ENCODE peak calls at places on chromosomes 5 and 9, in five cellular contexts. Z is endodermal cell, W is psoas muscle, D is IMR-90, Y is GM20000. S is an unnamed sample.

GRCh38 chr9:131537946-131538345 is 6.9 kb upstream of the UCK1 start:
- DNase-seq in Z (no peak), W (no peak), D (no peak), Y (no peak), S (no peak)

GRCh38 chr9:16092627-16093091 is 539.8 kb downstream of the CCDC171 start:
- DNase-seq in Z (no peak), W (peak; percentile 16), D (no peak), Y (no peak), S (no peak)

GRCh38 chr9:98287383-98287782 is 31.9 kb upstream of the TBC1D2 start:
- DNase-seq in Z (peak; percentile 90), W (no peak), D (no peak), Y (no peak), S (peak; percentile 17)

GRCh38 chr9:69877852-69878507 is 57.4 kb downstream of the CFAP95 start:
- DNase-seq in Z (no peak), W (no peak), D (peak; percentile 52), Y (peak; percentile 22), S (peak; percentile 19)

GRCh38 chr5:138903113-138903789 is 28.1 kb upstream of the LRRTM2 start:
- DNase-seq in Z (no peak), W (no peak), D (peak; percentile 78), Y (no peak), S (no peak)

GRCh38 chr9:13992136-13992798 is 321.7 kb downstream of the NFIB start:
- DNase-seq in Z (no peak), W (no peak), D (no peak), Y (no peak), S (no peak)

GRCh38 chr9:77495834-77496671 is 152.1 kb downstream of the GNA14 start:
- DNase-seq in Z (no peak), W (no peak), D (peak; percentile 23), Y (no peak), S (no peak)

GRCh38 chr5:106374956-106375355 is 1295.8 kb downstream of the EFNA5 start:
- DNase-seq in Z (no peak), W (no peak), D (no peak), Y (no peak), S (no peak)

GRCh38 chr5:152349683-152350526 is 55.2 kb downstream of the NMUR2 start:
- DNase-seq in Z (peak; percentile 83), W (no peak), D (peak; percentile 14), Y (peak; percentile 58), S (peak; percentile 38)

GRCh38 chr5:73265641-73266040 is 92.6 kb downstream of the TMEM174 start:
- DNase-seq in Z (no peak), W (no peak), D (no peak), Y (no peak), S (no peak)

GRCh38 chr5:172791291-172791690 is 20.3 kb upstream of the DUSP1 start:
- DNase-seq in Z (peak; percentile 60), W (no peak), D (no peak), Y (no peak), S (no peak)

GRCh38 chr9:131056781-131057506 is 39.4 kb upstream of the AIF1L start:
- DNase-seq in Z (no peak), W (no peak), D (no peak), Y (no peak), S (no peak)

GRCh38 chr9:69999331-69999730 is 44.3 kb upstream of the MAMDC2 start:
- DNase-seq in Z (no peak), W (peak; percentile 15), D (no peak), Y (no peak), S (no peak)

GRCh38 chr5:84239509-84239908 is 145.2 kb downstream of the EDIL3 start:
- DNase-seq in Z (no peak), W (no peak), D (peak; percentile 70), Y (no peak), S (no peak)

GRCh38 chr5:35003018-35003957 is 44.5 kb downstream of the AGXT2 start:
- DNase-seq in Z (peak; percentile 91), W (peak; percentile 43), D (peak; percentile 46), Y (peak; percentile 75), S (peak; percentile 66)

GRCh38 chr5:111348659-111349058 is 124.5 kb downstream of the CAMK4 start:
- DNase-seq in Z (no peak), W (no peak), D (peak; percentile 22), Y (no peak), S (no peak)

GRCh38 chr9:35905912-35906679 is at the start of gene HRCT1:
- DNase-seq in Z (peak; percentile 52), W (peak; percentile 91), D (peak; percentile 94), Y (no peak), S (no peak)

GRCh38 chr5:40688127-40688756 is 8.5 kb downstream of the PTGER4 start:
- DNase-seq in Z (peak; percentile 94), W (peak; percentile 70), D (peak; percentile 89), Y (peak; percentile 73), S (peak; percentile 92)

GRCh38 chr5:77229887-77230286 is 19.4 kb downstream of the PDE8B start:
- DNase-seq in Z (no peak), W (no peak), D (no peak), Y (no peak), S (no peak)

GRCh38 chr5:138140268-138140667 is 1.0 kb upstream of the NME5 start:
- DNase-seq in Z (no peak), W (no peak), D (no peak), Y (no peak), S (no peak)

GRCh38 chr5:110726249-110727024 is at the start of gene TMEM232:
- DNase-seq in Z (peak; percentile 92), W (peak; percentile 56), D (peak; percentile 78), Y (peak; percentile 78), S (no peak)

GRCh38 chr5:32961066-32961429 is 249.9 kb downstream of the NPR3 start:
- DNase-seq in Z (no peak), W (no peak), D (peak; percentile 31), Y (no peak), S (no peak)

GRCh38 chr5:137699291-137700281 is 36.3 kb downstream of the KLHL3 start:
- DNase-seq in Z (peak; percentile 35), W (no peak), D (peak; percentile 10), Y (no peak), S (no peak)

GRCh38 chr9:79371301-79371700 is 200.5 kb upstream of the TLE4 start:
- DNase-seq in Z (no peak), W (no peak), D (no peak), Y (no peak), S (no peak)

GRCh38 chr9:89837911-89838310 is 233.1 kb downstream of the GADD45G start:
- DNase-seq in Z (peak; percentile 35), W (no peak), D (no peak), Y (no peak), S (no peak)

GRCh38 chr9:116008278-116008677 is 145.3 kb upstream of the PAPPA start:
- DNase-seq in Z (no peak), W (no peak), D (peak; percentile 52), Y (no peak), S (no peak)

GRCh38 chr5:106677057-106677456 is 993.7 kb downstream of the EFNA5 start:
- DNase-seq in Z (no peak), W (no peak), D (no peak), Y (no peak), S (no peak)

GRCh38 chr5:148875205-148875875 is 48.9 kb downstream of the ADRB2 start:
- DNase-seq in Z (no peak), W (no peak), D (no peak), Y (no peak), S (no peak)

GRCh38 chr9:4574657-4575243 is 84.5 kb downstream of the SLC1A1 start:
- DNase-seq in Z (no peak), W (no peak), D (no peak), Y (no peak), S (no peak)

GRCh38 chr5:6730807-6731206 is 17.6 kb downstream of the TENT4A start:
- DNase-seq in Z (no peak), W (no peak), D (no peak), Y (no peak), S (no peak)

GRCh38 chr5:134146651-134147544 is 29.9 kb downstream of the SKP1 start:
- DNase-seq in Z (no peak), W (no peak), D (peak; percentile 47), Y (no peak), S (no peak)

GRCh38 chr5:158716668-158717067 is 383.0 kb downstream of the EBF1 start:
- DNase-seq in Z (no peak), W (no peak), D (no peak), Y (no peak), S (peak; percentile 19)

DNA sequence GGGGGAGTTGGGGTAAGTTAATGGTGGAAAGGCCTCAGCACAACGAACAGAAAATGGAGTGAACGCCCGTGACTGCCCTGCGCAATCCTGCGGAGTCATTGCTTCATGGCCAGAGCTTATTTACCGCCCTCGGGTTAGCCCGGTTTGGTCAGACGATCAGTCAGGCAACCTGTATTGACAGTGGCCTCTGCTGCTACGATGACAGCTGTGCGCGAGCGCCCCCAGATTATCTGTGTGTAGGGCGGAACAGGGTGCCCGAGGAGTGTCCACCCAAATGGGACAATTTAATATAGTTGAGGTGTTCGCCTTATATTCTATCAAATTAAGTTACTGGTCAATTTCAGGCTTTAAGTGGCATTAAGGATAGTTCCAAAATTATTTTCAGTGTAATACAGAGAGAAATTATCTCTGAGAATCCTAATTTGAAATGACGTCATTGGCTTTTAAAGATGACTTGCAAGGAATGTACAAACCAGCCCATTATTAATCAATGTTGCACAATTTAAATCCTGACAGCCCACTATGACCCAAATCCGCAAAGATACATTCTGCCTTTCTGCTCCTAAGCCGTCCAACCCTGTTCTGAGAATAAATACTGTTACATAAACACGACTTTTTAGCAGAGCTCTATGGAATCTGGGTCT is 879 bp upstream of the UBQLN1 start:
- DNase-seq in Z (peak; percentile 78), W (peak; percentile 83), D (peak; percentile 44), Y (peak; percentile 82), S (peak; percentile 85)
- TF ChIP-seq CTCF in Z (peak; percentile 41), W (peak; percentile 20), D (no peak), Y (peak; percentile 42), S (peak; percentile 26)

GRCh38 chr5:126492939-126493338 is 69.7 kb downstream of the GRAMD2B start:
- DNase-seq in Z (peak; percentile 60), W (no peak), D (peak; percentile 40), Y (no peak), S (peak; percentile 11)
- TF ChIP-seq CTCF in Z (peak; percentile 69), W (peak; percentile 27), D (peak; percentile 32), Y (peak; percentile 34), S (peak; percentile 18)

DNA sequence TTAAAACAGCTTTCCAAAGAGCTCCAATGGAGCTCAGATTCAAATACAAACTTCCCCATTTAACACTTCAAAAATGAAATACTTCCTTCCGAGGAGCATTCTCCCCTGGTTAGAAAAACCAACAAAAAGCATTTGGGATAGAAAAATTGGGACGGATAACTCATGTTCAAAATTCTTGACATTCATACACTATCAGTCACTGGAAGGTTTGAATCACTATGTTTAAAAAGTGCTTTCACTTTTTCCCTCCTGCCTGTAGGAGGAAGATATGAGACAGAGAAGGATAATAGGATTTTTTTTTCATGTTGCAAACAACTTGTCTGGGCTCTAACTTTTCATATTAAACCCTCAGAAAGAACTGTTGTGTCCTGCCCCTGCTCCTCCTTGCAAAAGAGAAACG is 412.0 kb downstream of the ACTL7B start:
- DNase-seq in Z (no peak), W (no peak), D (peak; percentile 71), Y (no peak), S (no peak)
- TF ChIP-seq CTCF in Z (no peak), W (no peak), D (peak; percentile 17), Y (no peak), S (no peak)

DNA sequence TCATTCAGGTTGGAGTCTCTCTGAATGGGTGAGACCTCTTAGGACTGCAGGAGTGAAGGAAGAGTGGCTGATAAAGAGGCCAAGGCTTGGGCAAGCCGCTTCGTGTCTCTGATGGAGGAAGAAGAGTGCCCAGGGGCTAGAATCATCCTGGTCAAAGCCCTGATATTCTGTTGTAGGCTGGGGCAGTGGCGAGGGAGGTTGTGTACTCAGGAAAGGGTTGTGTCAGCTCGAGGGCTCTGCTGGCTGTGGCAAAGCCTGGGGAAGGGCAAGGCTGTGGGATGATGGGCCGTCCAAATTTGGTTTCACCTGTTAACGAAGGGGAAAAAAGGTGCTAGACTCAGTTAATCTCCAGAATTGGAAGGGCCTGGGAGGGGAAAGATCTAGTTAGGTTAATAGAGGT is 2.4 kb upstream of the TRMT10B start:
- DNase-seq in Z (peak; percentile 77), W (no peak), D (no peak), Y (no peak), S (no peak)
- TF ChIP-seq CTCF in Z (no peak), W (no peak), D (no peak), Y (no peak), S (no peak)

S was measured in NB4.